ENCODE peak calls at places on chromosome 3, in nine cellular contexts. B, L, R, D, V, O, J, Z and W are unnamed samples.

GRCh38 chr3:172512363-172512762 is 10.9 kb downstream of the TNFSF10 start:
- DNase-seq in L (peak; percentile 22), J (peak; percentile 65), Z (peak; percentile 67), V (no peak), B (no peak), O (peak; percentile 36), R (no peak), D (peak; percentile 35), W (no peak)

GRCh38 chr3:141094851-141095545 is 43.9 kb downstream of the SPSB4 start:
- DNase-seq in D (no peak), R (no peak), O (no peak), L (no peak), B (no peak), Z (peak; percentile 86), V (no peak), J (peak; percentile 38), W (no peak)

GRCh38 chr3:24734019-24734418 is 239.4 kb upstream of the THRB start:
- DNase-seq in J (no peak), Z (no peak), O (no peak), R (no peak), B (no peak), L (no peak), D (no peak), V (no peak), W (no peak)

GRCh38 chr3:141482250-141482937 is 4.4 kb upstream of the RASA2 start:
- DNase-seq in D (no peak), B (no peak), L (no peak), V (peak; percentile 61), J (no peak), R (peak; percentile 53), O (no peak), Z (no peak), W (no peak)

GRCh38 chr3:132196113-132196512 is 121.1 kb upstream of the ACP3 start:
- DNase-seq in L (no peak), O (no peak), J (no peak), Z (no peak), R (no peak), D (no peak), B (no peak), V (peak; percentile 18), W (no peak)

GRCh38 chr3:105039004-105039403 is 327.7 kb upstream of the ALCAM start:
- DNase-seq in O (no peak), D (no peak), B (no peak), J (no peak), V (no peak), R (no peak), Z (no peak), L (no peak), W (no peak)

GRCh38 chr3:74559301-74559700 is 55.2 kb downstream of the CNTN3 start:
- DNase-seq in V (no peak), L (no peak), J (no peak), Z (no peak), B (no peak), R (no peak), D (no peak), O (no peak), W (no peak)

GRCh38 chr3:153852355-153852754 is 268.8 kb upstream of the ARHGEF26 start:
- DNase-seq in Z (no peak), J (no peak), V (no peak), L (no peak), B (peak; percentile 10), D (no peak), O (no peak), R (no peak), W (no peak)

GRCh38 chr3:156674046-156674910 is at the start of gene TIPARP:
- DNase-seq in J (peak; percentile 99), V (peak; percentile 97), Z (peak; percentile 100), B (peak; percentile 93), L (peak; percentile 98), O (peak; percentile 98), D (peak; percentile 97), R (peak; percentile 91), W (peak; percentile 92)

GRCh38 chr3:94615275-94616065 is 552.6 kb downstream of the NSUN3 start:
- DNase-seq in V (no peak), R (no peak), Z (no peak), D (no peak), O (no peak), B (no peak), J (no peak), L (no peak), W (no peak)